ENCODE peak calls at places on chromosomes 13 and 19, in eight cellular contexts. E, W, P, Z, H, I, L and G are unnamed samples.

GRCh38 chr13:80166352-80166751 is 174.6 kb downstream of the SPRY2 start:
- DNase-seq in Z (no peak), I (no peak), P (no peak), W (no peak), H (no peak), E (no peak), L (no peak), G (no peak)

GRCh38 chr13:112962396-112962795 is 6.6 kb upstream of the MCF2L start:
- DNase-seq in H (no peak), W (no peak), P (no peak), Z (no peak), I (no peak), E (no peak), L (no peak), G (no peak)

GRCh38 chr19:56393119-56394012 is at the start of gene ZNF582:
- DNase-seq in I (peak), E (peak), H (peak), Z (peak), W (peak), P (peak), L (peak), G (peak)

GRCh38 chr19:45162464-45163143 is 1.8 kb upstream of the NKPD1 start:
- DNase-seq in L (no peak), P (no peak), E (no peak), H (no peak), W (no peak), Z (peak), I (no peak), G (no peak)

GRCh38 chr19:40521276-40521675 is 54.5 kb downstream of the SPTBN4 start:
- DNase-seq in Z (no peak), W (no peak), H (peak), E (no peak), P (no peak), I (no peak), L (no peak), G (no peak)

GRCh38 chr13:114077938-114078335 is 54.5 kb downstream of the RASA3 start:
- DNase-seq in Z (peak), L (peak), I (no peak), H (peak), W (no peak), E (no peak), P (no peak), G (no peak)

GRCh38 chr19:7928741-7929701 is 3.1 kb upstream of the CTXN1 start:
- DNase-seq in I (no peak), E (no peak), Z (peak), W (peak), L (no peak), P (peak), H (peak), G (no peak)

GRCh38 chr19:13190781-13191540 is 40.8 kb downstream of the IER2 start:
- DNase-seq in W (no peak), H (no peak), L (no peak), I (no peak), Z (no peak), P (no peak), E (no peak), G (no peak)

GRCh38 chr19:33815410-33816340 is 19.0 kb downstream of the KCTD15 start:
- DNase-seq in I (no peak), L (no peak), P (no peak), E (no peak), W (peak), H (peak), Z (peak), G (no peak)